ENCODE peak calls at places on chromosomes 16 and 17, in six cellular contexts. F is naive thymus-derived CD4-positive, alpha-beta T cell; D is mammary epithelial cell; Q is heart left ventricle; O is transverse colon; H is CD8-positive, alpha-beta memory T cell. R is an unnamed sample.

GRCh38 chr17:16281351-16281750 is 64.3 kb downstream of the PIGL start:
- DNase-seq in F (no peak), D (peak; percentile 16), Q (no peak), O (no peak), H (no peak), R (no peak)

GRCh38 chr17:80482555-80483308 is 6.3 kb upstream of the NPTX1 start:
- DNase-seq in F (no peak), D (no peak), Q (no peak), O (no peak), H (no peak), R (no peak)

GRCh38 chr17:59002848-59003247 is 103.8 kb downstream of the TRIM37 start:
- DNase-seq in F (no peak), D (peak; percentile 9), Q (no peak), O (no peak), H (no peak), R (no peak)

GRCh38 chr17:67293251-67294203 is 48.5 kb upstream of the HELZ start:
- DNase-seq in F (peak; percentile 62), D (no peak), Q (peak; percentile 84), O (peak; percentile 74), H (peak; percentile 58), R (peak; percentile 60)

GRCh38 chr17:72725432-72726068 is 366.9 kb downstream of the SLC39A11 start:
- DNase-seq in F (peak; percentile 30), D (peak; percentile 56), Q (no peak), O (peak; percentile 69), H (no peak), R (peak; percentile 58)

GRCh38 chr16:67271446-67271845 is 7.9 kb upstream of the PLEKHG4 start:
- DNase-seq in F (no peak), D (no peak), Q (no peak), O (no peak), H (no peak), R (peak; percentile 5)

GRCh38 chr17:79944251-79944812 is 91.3 kb downstream of the TBC1D16 start:
- DNase-seq in F (no peak), D (no peak), Q (no peak), O (no peak), H (no peak), R (no peak)

GRCh38 chr16:86219655-86220445 is 290.5 kb upstream of the FOXF1 start:
- DNase-seq in F (no peak), D (no peak), Q (no peak), O (no peak), H (no peak), R (no peak)

GRCh38 chr16:70448075-70448474 is 6.3 kb upstream of the FCSK start:
- DNase-seq in F (no peak), D (no peak), Q (no peak), O (no peak), H (no peak), R (no peak)

GRCh38 chr16:4866586-4866985 is 19.3 kb downstream of the UBN1 start:
- DNase-seq in F (no peak), D (no peak), Q (no peak), O (no peak), H (no peak), R (no peak)

GRCh38 chr16:76947694-76948093 is 243.3 kb upstream of the MON1B start:
- DNase-seq in F (no peak), D (no peak), Q (no peak), O (no peak), H (no peak), R (no peak)

GRCh38 chr16:86016201-86016965 is 117.4 kb downstream of the IRF8 start:
- DNase-seq in F (peak; percentile 39), D (peak; percentile 34), Q (no peak), O (peak; percentile 39), H (peak; percentile 10), R (no peak)

GRCh38 chr17:78708510-78708973 is 73.5 kb downstream of the CYTH1 start:
- DNase-seq in F (peak; percentile 58), D (peak; percentile 62), Q (peak; percentile 81), O (peak; percentile 70), H (peak; percentile 36), R (peak; percentile 87)

GRCh38 chr17:82098939-82099765 is 1.1 kb upstream of the FASN start:
- DNase-seq in F (no peak), D (no peak), Q (peak; percentile 61), O (peak; percentile 44), H (no peak), R (no peak)

GRCh38 chr17:52410781-52411180 is 252.3 kb upstream of the CA10 start:
- DNase-seq in F (no peak), D (no peak), Q (no peak), O (no peak), H (no peak), R (no peak)

GRCh38 chr16:3607634-3608033 is 3.8 kb downstream of the SLX4 start:
- DNase-seq in F (no peak), D (no peak), Q (no peak), O (no peak), H (no peak), R (no peak)

GRCh38 chr17:36727577-36727976 is 126.2 kb downstream of the MRM1 start:
- DNase-seq in F (no peak), D (no peak), Q (no peak), O (no peak), H (no peak), R (no peak)

GRCh38 chr17:80891096-80892018 is 100.3 kb upstream of the CHMP6 start:
- DNase-seq in F (peak; percentile 47), D (peak; percentile 95), Q (peak; percentile 53), O (peak; percentile 22), H (peak; percentile 62), R (peak; percentile 74)

GRCh38 chr16:67120025-67120424 is 10.3 kb downstream of the PHAF1 start:
- DNase-seq in F (no peak), D (peak; percentile 41), Q (no peak), O (no peak), H (no peak), R (no peak)

GRCh38 chr16:11098601-11099377 is 154.4 kb downstream of the CLEC16A start:
- DNase-seq in F (no peak), D (no peak), Q (no peak), O (no peak), H (no peak), R (no peak)

GRCh38 chr16:50261160-50261706 is 5.1 kb upstream of the ADCY7 start:
- DNase-seq in F (no peak), D (no peak), Q (no peak), O (no peak), H (no peak), R (no peak)

GRCh38 chr17:15919466-15919865 is 25.5 kb upstream of the ADORA2B start:
- DNase-seq in F (no peak), D (no peak), Q (no peak), O (no peak), H (no peak), R (no peak)

GRCh38 chr16:31707743-31708335 is 165.8 kb upstream of the ZNF267 start:
- DNase-seq in F (no peak), D (no peak), Q (no peak), O (no peak), H (no peak), R (no peak)

GRCh38 chr17:74736423-74737298 is at the start of gene RAB37:
- DNase-seq in F (peak; percentile 35), D (no peak), Q (no peak), O (peak; percentile 59), H (peak; percentile 39), R (peak; percentile 83)

GRCh38 chr17:49969134-49969759 is at the start of gene DLX4:
- DNase-seq in F (no peak), D (no peak), Q (peak; percentile 62), O (no peak), H (no peak), R (no peak)

GRCh38 chr16:68286153-68287074 is 22.1 kb downstream of the SLC7A6 start:
- DNase-seq in F (peak; percentile 74), D (no peak), Q (no peak), O (no peak), H (no peak), R (no peak)

GRCh38 chr16:75860654-75861053 is 134.4 kb upstream of the CPHXL start:
- DNase-seq in F (no peak), D (no peak), Q (no peak), O (no peak), H (no peak), R (peak; percentile 20)

GRCh38 chr17:60602871-60603270 is 2.9 kb downstream of the PPM1D start:
- DNase-seq in F (no peak), D (no peak), Q (no peak), O (no peak), H (no peak), R (no peak)
- H3K4me1 ChIP-seq in F (peaks cover 13% of the 10 kb centered on the region), D (peaks cover 18% of the 10 kb centered on the region), Q (peaks cover 63% of the 10 kb centered on the region), O (peaks cover 6% of the 10 kb centered on the region), H (peaks cover 22% of the 10 kb centered on the region), R (peaks cover 3% of the 10 kb centered on the region)

DNA sequence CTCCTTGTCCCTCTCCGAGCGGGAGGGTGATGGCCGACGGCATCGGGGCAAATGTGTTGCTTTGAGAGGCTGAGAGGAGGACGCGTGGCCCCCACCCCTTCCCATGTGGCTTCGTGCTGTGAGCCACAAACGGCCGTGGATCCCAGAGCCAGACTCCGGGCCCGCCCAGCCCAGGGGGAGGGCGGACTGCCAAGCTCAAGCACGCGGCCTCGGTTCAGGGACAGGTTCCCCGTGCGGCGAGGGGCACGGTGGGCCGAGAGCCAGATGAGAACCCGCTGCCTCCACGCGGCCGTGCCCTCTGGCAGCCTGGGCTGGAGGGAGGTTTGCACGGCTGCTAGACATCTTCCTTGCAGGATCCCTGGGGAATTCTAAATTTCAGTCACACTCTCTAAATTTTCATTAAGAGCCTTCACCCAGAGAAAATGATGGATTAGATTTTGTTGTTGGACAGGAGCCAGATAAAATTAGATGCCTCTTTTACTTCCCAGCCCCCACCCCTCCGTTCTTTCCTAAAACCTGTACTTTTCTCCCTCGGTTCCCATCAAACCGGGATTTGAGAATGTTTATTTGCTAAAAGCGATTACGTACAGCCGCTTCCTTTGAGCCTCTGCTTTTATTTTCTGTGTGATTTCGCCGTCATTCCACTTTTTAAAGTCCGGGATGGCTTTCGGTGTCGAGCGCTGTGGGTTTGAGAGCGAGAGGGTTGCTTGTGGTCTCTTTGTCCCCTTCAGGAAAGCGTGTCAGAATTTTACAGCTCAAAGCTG is 24.9 kb upstream of the GNG13 start:
- DNase-seq in F (no peak), D (no peak), Q (no peak), O (no peak), H (no peak), R (no peak)
- H3K4me3 ChIP-seq in F (no peak overlapping the region), D (no peak overlapping the region), Q (no peak overlapping the region), O (no peak overlapping the region), H (no peak overlapping the region), R (no peak overlapping the region)

GRCh38 chr16:80546249-80546648 is 5.5 kb downstream of the DYNLRB2 start:
- DNase-seq in F (no peak), D (no peak), Q (no peak), O (no peak), H (no peak), R (no peak)

GRCh38 chr16:80543162-80543561 is 2.4 kb downstream of the DYNLRB2 start:
- DNase-seq in F (no peak), D (no peak), Q (no peak), O (no peak), H (no peak), R (no peak)

GRCh38 chr16:80544326-80544725 is 3.5 kb downstream of the DYNLRB2 start:
- DNase-seq in F (no peak), D (no peak), Q (no peak), O (no peak), H (no peak), R (no peak)

GRCh38 chr16:80540516-80541305 is at the start of gene DYNLRB2:
- DNase-seq in F (peak; percentile 93), D (peak; percentile 92), Q (peak; percentile 96), O (peak; percentile 95), H (peak; percentile 87), R (peak; percentile 96)

GRCh38 chr16:80541306-80541694 is 507 bp downstream of the DYNLRB2 start:
- DNase-seq in F (no peak), D (no peak), Q (no peak), O (no peak), H (no peak), R (no peak)
- H3K27ac ChIP-seq in F (peak overlapping the region; percentile 77), D (peak overlapping the region; percentile 75), Q (peak overlapping the region; percentile 26), O (peak overlapping the region; percentile 66), H (peak overlapping the region; percentile 84), R (no peak overlapping the region)

GRCh38 chr16:84995666-84996065 is 15.7 kb downstream of the ZDHHC7 start:
- DNase-seq in F (no peak), D (no peak), Q (no peak), O (no peak), H (no peak), R (no peak)
- H3K4me1 ChIP-seq in F (peaks cover 3% of the 10 kb centered on the region), D (peaks cover 44% of the 10 kb centered on the region), Q (peaks cover 80% of the 10 kb centered on the region), O (peaks cover 42% of the 10 kb centered on the region), H (no peaks in the 10 kb centered on the region), R (peaks cover 2% of the 10 kb centered on the region)